ENCODE peak calls at places on chromosomes 3 and 15, in five cellular contexts. One of them, this sample, is unnamed.

GRCh38 chr3:49017978-49018706 is at the start of gene DALRD3:
- DNase-seq in SK-N-SH: peak; percentile 89
- DNase-seq in GM12878: no peak
- DNase-seq in HepG2: peak; percentile 72
- DNase-seq in IMR-90: peak; percentile 51
- DNase-seq in this sample: peak; percentile 60

GRCh38 chr3:2236203-2236602 is 137.5 kb downstream of the CNTN4 start:
- DNase-seq in HepG2: no peak
- DNase-seq in SK-N-SH: no peak
- DNase-seq in IMR-90: no peak
- DNase-seq in GM12878: no peak
- DNase-seq in this sample: no peak

GRCh38 chr3:176939022-176939817 is 258.1 kb downstream of the TBL1XR1 start:
- DNase-seq in IMR-90: peak; percentile 86
- DNase-seq in SK-N-SH: peak; percentile 68
- DNase-seq in GM12878: peak; percentile 5
- DNase-seq in HepG2: peak; percentile 67
- DNase-seq in this sample: peak; percentile 58

GRCh38 chr15:35427091-35427490 is 118.9 kb downstream of the DPH6 start:
- DNase-seq in GM12878: no peak
- DNase-seq in IMR-90: peak; percentile 77
- DNase-seq in SK-N-SH: no peak
- DNase-seq in HepG2: no peak
- DNase-seq in this sample: no peak

GRCh38 chr3:187293514-187293870 is 2.0 kb upstream of the MASP1 start:
- DNase-seq in IMR-90: no peak
- DNase-seq in HepG2: no peak
- DNase-seq in GM12878: no peak
- DNase-seq in SK-N-SH: no peak
- DNase-seq in this sample: no peak

GRCh38 chr3:58034738-58035511 is 26.7 kb downstream of the FLNB start:
- DNase-seq in GM12878: peak; percentile 96
- DNase-seq in SK-N-SH: no peak
- DNase-seq in IMR-90: no peak
- DNase-seq in HepG2: no peak
- DNase-seq in this sample: peak; percentile 52

GRCh38 chr15:33234019-33234418 is 39.5 kb upstream of the FMN1 start:
- DNase-seq in GM12878: no peak
- DNase-seq in SK-N-SH: peak; percentile 43
- DNase-seq in IMR-90: peak; percentile 45
- DNase-seq in HepG2: peak; percentile 15
- DNase-seq in this sample: peak; percentile 13

GRCh38 chr3:144265527-144266100 is 294.0 kb downstream of the DIPK2A start:
- DNase-seq in HepG2: no peak
- DNase-seq in IMR-90: no peak
- DNase-seq in GM12878: no peak
- DNase-seq in SK-N-SH: no peak
- DNase-seq in this sample: no peak

GRCh38 chr3:180295811-180296210 is 259.1 kb upstream of the PEX5L start:
- DNase-seq in HepG2: no peak
- DNase-seq in IMR-90: peak; percentile 10
- DNase-seq in GM12878: no peak
- DNase-seq in SK-N-SH: no peak
- DNase-seq in this sample: no peak

GRCh38 chr3:51970606-51971300 is 3.1 kb downstream of the ABHD14B start:
- DNase-seq in HepG2: no peak
- DNase-seq in SK-N-SH: no peak
- DNase-seq in IMR-90: no peak
- DNase-seq in GM12878: no peak
- DNase-seq in this sample: no peak

GRCh38 chr3:168162172-168162571 is 66.4 kb upstream of the GOLIM4 start:
- DNase-seq in IMR-90: peak; percentile 11
- DNase-seq in SK-N-SH: no peak
- DNase-seq in GM12878: no peak
- DNase-seq in HepG2: no peak
- DNase-seq in this sample: no peak

GRCh38 chr3:130658666-130659065 is 88.0 kb downstream of the PIK3R4 start:
- DNase-seq in IMR-90: peak; percentile 36
- DNase-seq in GM12878: no peak
- DNase-seq in HepG2: no peak
- DNase-seq in SK-N-SH: no peak
- DNase-seq in this sample: no peak

GRCh38 chr3:119367000-119367399 is 72.8 kb downstream of the ARHGAP31 start:
- DNase-seq in SK-N-SH: no peak
- DNase-seq in HepG2: no peak
- DNase-seq in GM12878: no peak
- DNase-seq in IMR-90: no peak
- DNase-seq in this sample: no peak

GRCh38 chr15:80042568-80042967 is 16.9 kb upstream of the ZFAND6 start:
- DNase-seq in SK-N-SH: no peak
- DNase-seq in IMR-90: no peak
- DNase-seq in GM12878: no peak
- DNase-seq in HepG2: no peak
- DNase-seq in this sample: no peak

GRCh38 chr15:80036067-80036466 is 23.4 kb upstream of the ZFAND6 start:
- DNase-seq in IMR-90: no peak
- DNase-seq in GM12878: no peak
- DNase-seq in HepG2: no peak
- DNase-seq in SK-N-SH: no peak
- DNase-seq in this sample: no peak

GRCh38 chr15:80041497-80042253 is 17.8 kb upstream of the ZFAND6 start:
- DNase-seq in IMR-90: no peak
- DNase-seq in HepG2: no peak
- DNase-seq in SK-N-SH: no peak
- DNase-seq in GM12878: no peak
- DNase-seq in this sample: no peak
- TF ChIP-seq MXI1 in IMR-90: no peak
- TF ChIP-seq MXI1 in HepG2: no peak
- TF ChIP-seq MXI1 in SK-N-SH: no peak
- TF ChIP-seq MXI1 in GM12878: no peak
- TF ChIP-seq MXI1 in this sample: no peak

DNA sequence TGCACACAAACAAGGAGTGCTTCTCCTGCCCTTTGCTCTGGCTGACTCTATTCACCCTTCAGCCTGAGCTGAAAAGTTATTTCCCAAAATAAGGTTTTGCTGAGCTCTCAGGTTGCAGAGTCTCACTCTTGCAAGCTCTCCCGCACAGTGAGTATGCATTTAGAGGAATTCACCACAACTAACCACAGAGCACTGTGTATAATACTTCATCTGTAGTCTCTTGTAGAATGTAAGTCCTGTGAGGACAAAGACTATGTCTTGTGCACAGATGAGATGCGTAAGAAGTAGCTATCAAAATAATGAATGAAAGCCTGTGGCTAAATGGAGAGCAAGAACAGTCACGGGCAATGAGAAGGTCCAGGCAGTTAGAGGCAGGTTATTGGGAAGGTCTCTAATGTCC is 156.5 kb upstream of the SLCO3A1 start:
- DNase-seq in HepG2: no peak
- DNase-seq in GM12878: no peak
- DNase-seq in IMR-90: no peak
- DNase-seq in SK-N-SH: no peak
- DNase-seq in this sample: no peak
- TF ChIP-seq MXI1 in HepG2: no peak
- TF ChIP-seq MXI1 in GM12878: no peak
- TF ChIP-seq MXI1 in IMR-90: no peak
- TF ChIP-seq MXI1 in SK-N-SH: no peak
- TF ChIP-seq MXI1 in this sample: no peak

GRCh38 chr15:39471791-39472190 is 109.1 kb upstream of the THBS1 start:
- DNase-seq in SK-N-SH: no peak
- DNase-seq in IMR-90: peak; percentile 36
- DNase-seq in GM12878: no peak
- DNase-seq in HepG2: no peak
- DNase-seq in this sample: no peak
- TF ChIP-seq MXI1 in SK-N-SH: no peak
- TF ChIP-seq MXI1 in IMR-90: no peak
- TF ChIP-seq MXI1 in GM12878: no peak
- TF ChIP-seq MXI1 in HepG2: no peak
- TF ChIP-seq MXI1 in this sample: no peak

DNA sequence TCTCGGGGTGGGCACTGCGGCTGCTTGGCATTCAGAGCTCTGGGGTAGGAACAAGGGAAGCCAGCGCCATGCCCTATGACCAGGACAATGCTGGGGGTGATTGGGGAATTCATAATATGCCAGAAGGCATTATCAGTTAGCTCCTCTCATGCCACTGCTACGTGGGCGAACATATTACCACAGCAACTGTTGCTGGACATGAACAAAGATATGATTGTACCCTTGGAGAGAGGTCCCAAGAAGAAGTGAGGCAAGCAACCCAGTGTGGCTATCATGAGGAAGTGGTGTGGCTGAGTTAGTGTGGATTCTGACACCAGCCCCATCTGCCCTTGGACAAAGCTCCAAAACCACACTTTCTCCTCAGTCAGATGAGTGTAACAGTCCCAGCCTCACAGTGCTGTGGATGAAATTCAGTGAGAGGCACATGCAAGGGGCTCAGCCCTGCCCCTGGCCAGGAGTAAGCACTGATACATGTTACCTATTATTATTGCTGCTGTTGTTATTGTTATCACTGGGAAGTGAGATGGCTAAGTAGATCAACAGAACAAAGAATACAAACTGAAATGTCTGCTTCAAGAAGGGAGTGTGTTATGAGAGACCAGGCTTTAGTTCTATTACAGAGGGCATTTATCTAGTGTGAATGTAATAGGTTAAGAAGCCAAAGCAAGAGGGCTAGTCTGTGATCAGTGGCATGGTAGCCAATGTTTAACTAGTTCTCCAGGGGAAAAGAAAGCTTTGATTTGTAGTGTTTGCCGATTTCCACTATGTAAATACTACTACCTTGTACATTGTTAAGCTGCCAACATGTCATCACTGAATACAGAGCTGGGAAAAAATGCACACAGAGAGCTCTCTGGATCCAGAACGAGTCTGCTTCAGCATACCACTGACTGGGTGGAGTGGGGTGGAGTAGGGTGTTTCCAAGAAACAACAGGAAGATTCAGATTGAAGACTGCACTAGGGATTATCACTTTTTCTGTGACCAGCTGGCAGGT is 222.3 kb upstream of the EIF1B start:
- DNase-seq in HepG2: peak; percentile 92
- DNase-seq in IMR-90: no peak
- DNase-seq in GM12878: no peak
- DNase-seq in SK-N-SH: no peak
- DNase-seq in this sample: no peak
- TF ChIP-seq MXI1 in HepG2: no peak
- TF ChIP-seq MXI1 in IMR-90: no peak
- TF ChIP-seq MXI1 in GM12878: no peak
- TF ChIP-seq MXI1 in SK-N-SH: no peak
- TF ChIP-seq MXI1 in this sample: no peak

GRCh38 chr15:39700301-39700700 is 82.3 kb downstream of the FSIP1 start:
- DNase-seq in HepG2: no peak
- DNase-seq in IMR-90: no peak
- DNase-seq in SK-N-SH: no peak
- DNase-seq in GM12878: no peak
- DNase-seq in this sample: no peak

GRCh38 chr15:39704235-39704634 is 78.4 kb downstream of the FSIP1 start:
- DNase-seq in IMR-90: no peak
- DNase-seq in GM12878: no peak
- DNase-seq in HepG2: no peak
- DNase-seq in SK-N-SH: no peak
- DNase-seq in this sample: no peak

GRCh38 chr15:39706252-39706651 is 76.4 kb downstream of the FSIP1 start:
- DNase-seq in SK-N-SH: no peak
- DNase-seq in IMR-90: no peak
- DNase-seq in HepG2: no peak
- DNase-seq in GM12878: no peak
- DNase-seq in this sample: no peak

GRCh38 chr15:39701988-39702387 is 80.7 kb downstream of the FSIP1 start:
- DNase-seq in GM12878: no peak
- DNase-seq in HepG2: no peak
- DNase-seq in IMR-90: no peak
- DNase-seq in SK-N-SH: no peak
- DNase-seq in this sample: no peak

DNA sequence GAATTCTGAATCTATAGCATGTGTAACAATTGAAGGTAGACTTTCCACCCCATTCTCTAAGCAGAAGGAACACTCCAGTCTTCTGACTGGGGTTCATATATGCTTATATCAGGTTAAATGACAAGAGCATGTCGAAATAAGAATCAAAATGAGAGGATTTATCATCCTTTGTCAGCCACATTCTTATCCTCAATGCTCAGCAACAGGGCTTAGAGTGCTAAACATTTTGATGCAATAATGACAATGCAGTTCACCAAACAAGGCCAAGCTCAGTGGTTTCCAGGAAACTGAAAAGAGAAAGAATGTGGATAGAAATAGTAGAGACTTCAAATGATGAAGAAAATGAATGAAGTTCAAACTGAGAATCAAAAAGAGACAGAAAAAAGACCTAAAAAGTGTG is 78.0 kb downstream of the FSIP1 start:
- DNase-seq in HepG2: no peak
- DNase-seq in SK-N-SH: no peak
- DNase-seq in GM12878: no peak
- DNase-seq in IMR-90: peak; percentile 31
- DNase-seq in this sample: peak; percentile 28
- TF ChIP-seq MXI1 in HepG2: no peak
- TF ChIP-seq MXI1 in SK-N-SH: no peak
- TF ChIP-seq MXI1 in GM12878: no peak
- TF ChIP-seq MXI1 in IMR-90: no peak
- TF ChIP-seq MXI1 in this sample: no peak

DNA sequence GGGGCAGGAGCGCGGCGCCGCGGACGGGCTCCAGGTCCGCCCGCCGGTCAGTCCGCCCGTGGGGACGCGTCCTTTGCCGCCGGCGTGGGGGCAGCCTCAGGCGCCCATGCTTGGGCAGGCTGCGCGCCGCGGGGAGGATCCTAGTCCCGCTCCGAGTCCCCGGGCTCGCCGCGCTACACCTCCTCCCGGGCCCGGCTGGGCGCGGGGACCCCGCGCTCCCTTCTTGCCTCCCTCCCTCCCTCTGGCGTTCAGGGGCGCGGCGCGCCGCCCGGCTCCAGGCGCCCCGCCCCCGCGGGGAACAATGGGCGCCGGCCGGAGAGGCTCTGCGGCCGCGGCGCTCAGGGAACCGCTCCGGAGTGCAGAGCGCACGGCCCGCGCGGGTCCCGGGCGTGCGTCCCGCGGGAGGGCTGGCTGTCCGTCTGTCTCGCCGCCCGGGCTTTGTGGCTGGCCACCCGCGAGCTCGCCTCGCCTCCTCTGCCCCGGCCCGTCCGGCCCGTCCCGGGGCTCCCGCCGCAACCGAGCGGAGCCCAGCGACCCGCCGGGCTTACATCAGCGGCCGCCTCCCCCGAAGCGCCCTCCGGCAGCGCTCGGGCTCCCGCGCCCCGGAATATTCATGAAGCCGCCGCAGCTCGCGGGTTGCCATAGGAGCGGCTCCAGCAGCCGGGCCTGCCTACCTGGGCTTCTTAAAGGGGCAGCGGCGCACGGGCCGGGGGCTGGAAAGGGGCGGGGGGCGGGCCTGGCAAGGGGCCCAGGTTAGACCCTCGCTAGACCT is at the start of gene HCN4:
- DNase-seq in IMR-90: no peak
- DNase-seq in SK-N-SH: peak; percentile 81
- DNase-seq in HepG2: no peak
- DNase-seq in GM12878: no peak
- DNase-seq in this sample: peak; percentile 26
- TF ChIP-seq MXI1 in IMR-90: no peak
- TF ChIP-seq MXI1 in SK-N-SH: no peak
- TF ChIP-seq MXI1 in HepG2: no peak
- TF ChIP-seq MXI1 in GM12878: no peak
- TF ChIP-seq MXI1 in this sample: no peak

This sample was measured in K562.